ENCODE peak calls at places on chromosome 15, in four cellular contexts. Q is HepG2, A is H1, C is K562. Z is an unnamed sample.

GRCh38 chr15:70569139-70569717 is 194.1 kb downstream of the UACA start:
- DNase-seq in Q (peak), A (no peak), C (no peak), Z (peak)

GRCh38 chr15:70589221-70589620 is 174.1 kb downstream of the UACA start:
- DNase-seq in Q (no peak), A (no peak), C (no peak), Z (no peak)

GRCh38 chr15:77058468-77058867 is 12.4 kb downstream of the TSPAN3 start:
- DNase-seq in Q (no peak), A (no peak), C (no peak), Z (no peak)

GRCh38 chr15:81752149-81752942 is 293.5 kb downstream of the MEX3B start:
- DNase-seq in Q (no peak), A (no peak), C (no peak), Z (no peak)

GRCh38 chr15:49075876-49076275 is 29.6 kb upstream of the SECISBP2L start:
- DNase-seq in Q (no peak), A (no peak), C (no peak), Z (no peak)

GRCh38 chr15:44781128-44781810 is 44.9 kb downstream of the TRIM69 start:
- DNase-seq in Q (no peak), A (no peak), C (no peak), Z (no peak)

GRCh38 chr15:44719293-44719999 is 8.1 kb downstream of the B2M start:
- DNase-seq in Q (peak), A (no peak), C (no peak), Z (no peak)

GRCh38 chr15:40939909-40940801 is 11.0 kb downstream of the DLL4 start:
- DNase-seq in Q (no peak), A (no peak), C (no peak), Z (no peak)

GRCh38 chr15:90557651-90558084 is 27.9 kb downstream of the CRTC3 start:
- DNase-seq in Q (no peak), A (no peak), C (no peak), Z (no peak)

GRCh38 chr15:59258317-59258716 is 51.7 kb downstream of the LDHAL6B start:
- DNase-seq in Q (no peak), A (no peak), C (no peak), Z (no peak)

GRCh38 chr15:22877607-22878006 is 39.1 kb downstream of the NIPA2 start:
- DNase-seq in Q (no peak), A (no peak), C (no peak), Z (no peak)

GRCh38 chr15:77597804-77598453 is 34.8 kb downstream of the LINGO1 start:
- DNase-seq in Q (no peak), A (no peak), C (no peak), Z (no peak)

GRCh38 chr15:89566141-89566540 is 9.1 kb upstream of the TICRR start:
- DNase-seq in Q (no peak), A (no peak), C (no peak), Z (peak)

GRCh38 chr15:43410572-43411214 is 39.8 kb downstream of the TUBGCP4 start:
- DNase-seq in Q (no peak), A (no peak), C (peak), Z (peak)

GRCh38 chr15:56964182-56964581 is 45.7 kb downstream of the TCF12 start:
- DNase-seq in Q (no peak), A (no peak), C (no peak), Z (no peak)

GRCh38 chr15:76178321-76178720 is 118.5 kb downstream of the TMEM266 start:
- DNase-seq in Q (no peak), A (no peak), C (no peak), Z (no peak)

GRCh38 chr15:101521084-101521483 is 31.6 kb upstream of the PCSK6 start:
- DNase-seq in Q (no peak), A (no peak), C (no peak), Z (no peak)

GRCh38 chr15:62119926-62120273 is 45.2 kb downstream of the C2CD4B start:
- DNase-seq in Q (no peak), A (no peak), C (no peak), Z (no peak)

GRCh38 chr15:62120776-62121175 is 44.3 kb downstream of the C2CD4B start:
- DNase-seq in Q (no peak), A (no peak), C (no peak), Z (no peak)

GRCh38 chr15:62118446-62118964 is 46.6 kb downstream of the C2CD4B start:
- DNase-seq in Q (no peak), A (no peak), C (no peak), Z (no peak)

GRCh38 chr15:62121273-62122015 is 43.6 kb downstream of the C2CD4B start:
- DNase-seq in Q (no peak), A (no peak), C (no peak), Z (no peak)

DNA sequence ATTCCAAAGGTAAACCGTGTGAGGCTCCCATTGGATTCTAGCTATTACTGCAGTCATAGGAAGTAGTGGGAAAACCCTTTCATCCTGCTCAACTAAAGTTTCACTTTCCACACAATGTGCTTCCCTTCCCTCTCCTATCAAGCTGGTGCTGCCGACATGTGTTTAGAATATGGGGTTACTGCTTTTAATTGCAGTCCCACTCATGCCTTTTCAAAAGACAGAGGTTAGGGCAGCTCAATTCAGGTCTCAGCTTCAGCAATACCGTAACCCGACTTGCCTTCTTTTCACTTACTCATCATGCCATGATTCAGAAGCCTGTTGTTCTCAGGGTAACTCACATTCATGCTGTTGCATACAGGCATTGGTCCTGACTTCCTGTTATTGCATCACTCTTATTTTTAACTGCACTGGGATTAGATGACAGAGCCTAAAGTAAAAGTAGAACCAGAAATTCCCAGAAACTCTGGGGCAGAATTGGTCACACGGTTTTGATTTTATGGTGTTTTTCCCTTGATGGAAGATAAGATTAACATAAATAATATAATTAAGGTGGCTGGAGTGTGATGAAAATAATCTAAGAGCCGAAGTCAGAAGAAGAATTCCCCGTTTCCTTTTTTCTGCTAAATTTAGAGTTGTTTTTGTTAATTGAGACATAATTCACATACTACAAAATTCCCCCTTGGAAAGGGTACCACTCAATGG is 45.7 kb downstream of the C2CD4B start:
- DNase-seq in Q (peak), A (no peak), C (no peak), Z (peak)
- TF ChIP-seq PHF8 in Q (no peak), A (no peak), C (no peak), Z (no peak)

DNA sequence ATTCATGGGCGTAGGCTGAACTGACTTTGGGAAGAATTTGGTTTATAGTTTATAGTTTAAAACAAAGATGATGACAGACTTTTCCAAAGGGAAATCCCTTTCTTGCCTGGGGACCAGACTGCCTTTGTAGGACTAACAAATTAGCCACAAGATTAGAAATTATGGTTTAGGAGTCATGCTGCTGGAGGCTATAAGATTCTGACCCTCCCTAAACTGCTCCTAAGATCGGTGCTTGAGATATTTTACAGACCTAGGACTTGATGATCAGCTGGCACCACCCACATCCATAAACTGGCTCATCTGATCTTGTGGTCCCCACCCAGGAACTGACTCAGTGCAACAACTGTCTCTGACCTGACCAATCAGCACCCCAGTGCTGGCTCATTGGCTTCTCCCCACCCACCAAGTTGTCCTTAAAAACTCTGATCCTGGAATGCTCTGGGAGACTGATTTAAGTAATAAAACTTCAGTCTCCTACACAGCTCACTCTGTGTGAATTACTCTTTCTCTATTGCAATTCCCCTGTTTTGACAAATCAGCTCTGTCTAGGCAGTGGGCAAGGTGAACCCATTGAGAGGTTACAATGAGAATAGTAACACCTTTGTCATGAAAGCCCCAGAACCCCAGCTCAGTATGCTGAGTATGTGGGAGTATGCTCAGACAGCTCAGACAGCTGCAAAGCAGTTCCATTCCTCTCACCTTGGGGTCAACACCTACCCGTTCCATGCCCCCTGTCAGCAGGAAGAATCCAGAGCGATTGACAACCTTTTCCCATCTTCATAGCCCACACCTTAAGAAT is 51.6 kb upstream of the C15orf39 start:
- DNase-seq in Q (no peak), A (no peak), C (peak), Z (no peak)
- TF ChIP-seq PHF8 in Q (no peak), A (no peak), C (no peak), Z (no peak)

GRCh38 chr15:68275165-68275746 is 2.3 kb upstream of the FEM1B start:
- DNase-seq in Q (peak), A (no peak), C (no peak), Z (no peak)

GRCh38 chr15:68274184-68274848 is 3.2 kb upstream of the FEM1B start:
- DNase-seq in Q (no peak), A (no peak), C (no peak), Z (no peak)

GRCh38 chr15:68272797-68273271 is 4.7 kb upstream of the FEM1B start:
- DNase-seq in Q (no peak), A (no peak), C (no peak), Z (no peak)

GRCh38 chr15:68268405-68268804 is 9.1 kb upstream of the FEM1B start:
- DNase-seq in Q (no peak), A (no peak), C (no peak), Z (no peak)

GRCh38 chr15:68271854-68272471 is 5.6 kb upstream of the FEM1B start:
- DNase-seq in Q (peak), A (no peak), C (no peak), Z (peak)
- TF ChIP-seq PHF8 in Q (no peak), A (no peak), C (no peak), Z (no peak)

GRCh38 chr15:63341898-63342297 is 39.7 kb downstream of the CA12 start:
- DNase-seq in Q (no peak), A (no peak), C (no peak), Z (no peak)

GRCh38 chr15:63344737-63345390 is 36.8 kb downstream of the CA12 start:
- DNase-seq in Q (no peak), A (no peak), C (peak), Z (no peak)

GRCh38 chr15:63347074-63347859 is 34.4 kb downstream of the CA12 start:
- DNase-seq in Q (no peak), A (no peak), C (no peak), Z (no peak)

GRCh38 chr15:63348392-63348791 is 33.3 kb downstream of the CA12 start:
- DNase-seq in Q (no peak), A (no peak), C (no peak), Z (no peak)

DNA sequence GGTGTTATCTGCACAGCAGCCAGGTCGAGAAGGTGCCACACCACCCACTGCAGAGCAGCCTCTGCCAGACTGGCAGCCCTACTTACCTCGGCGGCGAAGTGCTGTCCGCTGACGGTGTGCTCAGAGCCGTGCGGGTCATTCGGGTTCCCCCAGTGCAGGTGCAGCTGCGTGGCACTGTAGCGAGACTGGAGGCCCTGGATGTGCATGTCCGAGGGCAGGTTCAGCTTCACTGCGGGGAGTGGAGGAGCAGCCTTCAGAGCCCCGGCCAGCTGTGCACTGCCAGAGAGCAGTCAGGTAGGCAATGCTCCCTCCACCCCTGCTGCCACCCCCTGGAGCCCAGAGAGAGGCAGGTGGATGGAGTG is 36.3 kb downstream of the CA12 start:
- DNase-seq in Q (no peak), A (no peak), C (no peak), Z (no peak)
- TF ChIP-seq PHF8 in Q (no peak), A (no peak), C (no peak), Z (no peak)

DNA sequence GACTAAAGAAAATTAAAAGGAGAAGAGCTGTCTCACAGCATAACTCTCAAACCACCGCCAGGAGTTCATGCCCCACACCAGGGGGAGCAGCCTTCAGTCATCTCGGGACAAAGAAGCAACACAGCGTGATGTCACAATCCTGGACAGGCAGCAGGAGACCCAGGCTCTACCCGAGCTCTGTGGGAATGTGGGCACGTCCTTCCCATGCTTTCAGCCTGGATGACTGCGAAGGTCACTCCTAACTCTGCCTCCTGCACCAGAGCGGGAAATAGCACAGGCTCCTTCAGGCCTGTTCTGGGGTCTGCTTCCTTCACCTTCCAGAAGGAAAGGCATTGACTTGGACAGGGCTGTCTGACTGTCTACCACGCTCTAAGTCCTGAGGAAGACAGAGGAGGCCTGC is 31.3 kb downstream of the NOX5 start:
- DNase-seq in Q (peak), A (no peak), C (no peak), Z (peak)
- TF ChIP-seq PHF8 in Q (no peak), A (no peak), C (no peak), Z (no peak)

DNA sequence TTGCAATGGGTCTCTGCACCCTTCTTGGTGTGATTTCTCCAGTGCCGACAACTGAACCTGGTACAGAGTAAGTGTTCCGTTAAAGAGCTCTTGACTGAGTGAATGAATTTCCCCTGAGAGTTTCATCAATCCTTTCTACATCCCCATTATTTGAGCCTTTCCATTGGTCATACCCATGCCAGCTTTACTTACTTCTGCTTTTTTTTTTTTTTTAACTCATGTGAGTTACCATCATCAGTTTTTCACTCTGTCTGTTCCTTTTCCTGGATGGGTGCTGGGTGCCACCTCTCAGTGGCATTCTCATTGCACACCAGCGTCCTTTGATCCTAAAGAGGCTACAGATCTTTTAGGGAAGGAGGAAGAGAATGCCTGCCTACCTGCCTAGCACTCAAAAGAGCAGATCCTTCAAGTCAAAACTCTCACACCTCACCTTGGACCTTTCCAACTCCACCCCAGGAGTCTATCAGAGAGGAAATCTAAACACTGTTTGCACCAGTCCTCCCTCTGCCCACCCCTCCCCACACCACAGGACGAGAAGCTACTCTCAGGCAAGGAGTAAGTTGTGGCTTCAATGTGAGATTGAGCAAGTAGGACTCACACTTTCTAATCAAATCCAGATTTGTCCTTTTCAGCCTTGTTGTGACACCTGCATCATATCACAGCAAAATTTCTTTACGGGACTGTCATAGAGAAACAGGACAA is 13.1 kb upstream of the USP3 start:
- DNase-seq in Q (no peak), A (no peak), C (no peak), Z (no peak)
- TF ChIP-seq PHF8 in Q (no peak), A (no peak), C (no peak), Z (no peak)